ENCODE peak calls at places on chromosomes 6 and 20, in five cellular contexts. One of them, this sample, is unnamed.

GRCh38 chr6:166078294-166078693 is 89.4 kb downstream of the TBXT start:
- DNase-seq in H1: no peak
- DNase-seq in GM12892: no peak
- DNase-seq in K562: no peak
- DNase-seq in SK-N-SH: no peak
- DNase-seq in this sample: no peak

GRCh38 chr6:164107297-164107995 is 692.9 kb downstream of the QKI start:
- DNase-seq in H1: no peak
- DNase-seq in GM12892: no peak
- DNase-seq in K562: no peak
- DNase-seq in SK-N-SH: no peak
- DNase-seq in this sample: no peak

GRCh38 chr6:83221886-83222479 is 28.8 kb downstream of the RWDD2A start:
- DNase-seq in H1: no peak
- DNase-seq in GM12892: no peak
- DNase-seq in K562: peak
- DNase-seq in SK-N-SH: peak
- DNase-seq in this sample: no peak

GRCh38 chr6:143295904-143296303 is 154.6 kb downstream of the ADAT2 start:
- DNase-seq in H1: no peak
- DNase-seq in GM12892: no peak
- DNase-seq in K562: no peak
- DNase-seq in SK-N-SH: no peak
- DNase-seq in this sample: no peak

GRCh38 chr6:135314543-135314942 is 133.4 kb downstream of the MYB start:
- DNase-seq in H1: no peak
- DNase-seq in GM12892: no peak
- DNase-seq in K562: no peak
- DNase-seq in SK-N-SH: no peak
- DNase-seq in this sample: no peak

GRCh38 chr6:57027301-57027700 is 19.2 kb upstream of the KIAA1586 start:
- DNase-seq in H1: no peak
- DNase-seq in GM12892: no peak
- DNase-seq in K562: no peak
- DNase-seq in SK-N-SH: no peak
- DNase-seq in this sample: no peak

GRCh38 chr6:26457407-26457795 is 354 bp upstream of the BTN2A1 start:
- DNase-seq in H1: peak
- DNase-seq in GM12892: no peak
- DNase-seq in K562: peak
- DNase-seq in SK-N-SH: peak
- DNase-seq in this sample: no peak

GRCh38 chr20:10721112-10721896 is 47.5 kb upstream of the JAG1 start:
- DNase-seq in H1: no peak
- DNase-seq in GM12892: no peak
- DNase-seq in K562: no peak
- DNase-seq in SK-N-SH: no peak
- DNase-seq in this sample: no peak

GRCh38 chr6:42627674-42628073 is 63.8 kb downstream of the UBR2 start:
- DNase-seq in H1: no peak
- DNase-seq in GM12892: no peak
- DNase-seq in K562: no peak
- DNase-seq in SK-N-SH: no peak
- DNase-seq in this sample: no peak

GRCh38 chr20:2693286-2693995 is 861 bp downstream of the EBF4 start:
- DNase-seq in H1: peak
- DNase-seq in GM12892: no peak
- DNase-seq in K562: no peak
- DNase-seq in SK-N-SH: peak
- DNase-seq in this sample: peak

GRCh38 chr6:82589509-82590206 is 226.0 kb downstream of the TPBG start:
- DNase-seq in H1: peak
- DNase-seq in GM12892: no peak
- DNase-seq in K562: peak
- DNase-seq in SK-N-SH: peak
- DNase-seq in this sample: no peak

GRCh38 chr20:44714701-44715494 is at the start of gene CCN5:
- DNase-seq in H1: no peak
- DNase-seq in GM12892: no peak
- DNase-seq in K562: peak
- DNase-seq in SK-N-SH: peak
- DNase-seq in this sample: no peak

GRCh38 chr6:109379706-109380105 is 2.6 kb downstream of the CD164 start:
- DNase-seq in H1: no peak
- DNase-seq in GM12892: no peak
- DNase-seq in K562: peak
- DNase-seq in SK-N-SH: no peak
- DNase-seq in this sample: no peak

GRCh38 chr6:101429291-101429690 is 35.8 kb downstream of the GRIK2 start:
- DNase-seq in H1: no peak
- DNase-seq in GM12892: no peak
- DNase-seq in K562: no peak
- DNase-seq in SK-N-SH: no peak
- DNase-seq in this sample: no peak

GRCh38 chr6:121310495-121310894 is 23.8 kb downstream of the TBC1D32 start:
- DNase-seq in H1: no peak
- DNase-seq in GM12892: no peak
- DNase-seq in K562: no peak
- DNase-seq in SK-N-SH: no peak
- DNase-seq in this sample: no peak

GRCh38 chr6:168582581-168582981 is 141.6 kb downstream of the SMOC2 start:
- DNase-seq in H1: no peak
- DNase-seq in GM12892: no peak
- DNase-seq in K562: no peak
- DNase-seq in SK-N-SH: no peak
- DNase-seq in this sample: no peak

GRCh38 chr6:43143235-43144124 is 27.6 kb upstream of the SRF start:
- DNase-seq in H1: peak
- DNase-seq in GM12892: peak
- DNase-seq in K562: peak
- DNase-seq in SK-N-SH: peak
- DNase-seq in this sample: peak

GRCh38 chr6:168603234-168603633 is 162.2 kb downstream of the SMOC2 start:
- DNase-seq in H1: peak
- DNase-seq in GM12892: no peak
- DNase-seq in K562: no peak
- DNase-seq in SK-N-SH: peak
- DNase-seq in this sample: no peak

GRCh38 chr6:46642928-46643751 is 9.5 kb downstream of the CYP39A1 start:
- DNase-seq in H1: no peak
- DNase-seq in GM12892: no peak
- DNase-seq in K562: no peak
- DNase-seq in SK-N-SH: no peak
- DNase-seq in this sample: no peak

GRCh38 chr6:16337280-16337975 is 99.0 kb downstream of the GMPR start:
- DNase-seq in H1: no peak
- DNase-seq in GM12892: no peak
- DNase-seq in K562: no peak
- DNase-seq in SK-N-SH: peak
- DNase-seq in this sample: no peak

GRCh38 chr6:110567957-110568696 is 91.7 kb upstream of the SLC22A16 start:
- DNase-seq in H1: no peak
- DNase-seq in GM12892: no peak
- DNase-seq in K562: no peak
- DNase-seq in SK-N-SH: no peak
- DNase-seq in this sample: no peak

GRCh38 chr20:56656632-56657031 is 27.5 kb downstream of the TFAP2C start:
- DNase-seq in H1: no peak
- DNase-seq in GM12892: no peak
- DNase-seq in K562: no peak
- DNase-seq in SK-N-SH: no peak
- DNase-seq in this sample: no peak

GRCh38 chr20:23234311-23235078 is 116.1 kb upstream of the NXT1 start:
- DNase-seq in H1: no peak
- DNase-seq in GM12892: no peak
- DNase-seq in K562: no peak
- DNase-seq in SK-N-SH: no peak
- DNase-seq in this sample: no peak

GRCh38 chr6:41577865-41578713 is 31.9 kb downstream of the FOXP4 start:
- DNase-seq in H1: no peak
- DNase-seq in GM12892: no peak
- DNase-seq in K562: peak
- DNase-seq in SK-N-SH: peak
- DNase-seq in this sample: no peak

GRCh38 chr6:44219815-44220784 is 3.3 kb upstream of the SLC29A1 start:
- DNase-seq in H1: no peak
- DNase-seq in GM12892: no peak
- DNase-seq in K562: no peak
- DNase-seq in SK-N-SH: no peak
- DNase-seq in this sample: no peak

GRCh38 chr6:44220913-44221290 is 2.5 kb upstream of the SLC29A1 start:
- DNase-seq in H1: no peak
- DNase-seq in GM12892: no peak
- DNase-seq in K562: no peak
- DNase-seq in SK-N-SH: no peak
- DNase-seq in this sample: no peak

GRCh38 chr6:44222486-44222986 is 859 bp upstream of the SLC29A1 start:
- DNase-seq in H1: no peak
- DNase-seq in GM12892: no peak
- DNase-seq in K562: no peak
- DNase-seq in SK-N-SH: no peak
- DNase-seq in this sample: no peak

GRCh38 chr6:44221961-44222335 is 1.4 kb upstream of the SLC29A1 start:
- DNase-seq in H1: no peak
- DNase-seq in GM12892: no peak
- DNase-seq in K562: no peak
- DNase-seq in SK-N-SH: no peak
- DNase-seq in this sample: no peak

DNA sequence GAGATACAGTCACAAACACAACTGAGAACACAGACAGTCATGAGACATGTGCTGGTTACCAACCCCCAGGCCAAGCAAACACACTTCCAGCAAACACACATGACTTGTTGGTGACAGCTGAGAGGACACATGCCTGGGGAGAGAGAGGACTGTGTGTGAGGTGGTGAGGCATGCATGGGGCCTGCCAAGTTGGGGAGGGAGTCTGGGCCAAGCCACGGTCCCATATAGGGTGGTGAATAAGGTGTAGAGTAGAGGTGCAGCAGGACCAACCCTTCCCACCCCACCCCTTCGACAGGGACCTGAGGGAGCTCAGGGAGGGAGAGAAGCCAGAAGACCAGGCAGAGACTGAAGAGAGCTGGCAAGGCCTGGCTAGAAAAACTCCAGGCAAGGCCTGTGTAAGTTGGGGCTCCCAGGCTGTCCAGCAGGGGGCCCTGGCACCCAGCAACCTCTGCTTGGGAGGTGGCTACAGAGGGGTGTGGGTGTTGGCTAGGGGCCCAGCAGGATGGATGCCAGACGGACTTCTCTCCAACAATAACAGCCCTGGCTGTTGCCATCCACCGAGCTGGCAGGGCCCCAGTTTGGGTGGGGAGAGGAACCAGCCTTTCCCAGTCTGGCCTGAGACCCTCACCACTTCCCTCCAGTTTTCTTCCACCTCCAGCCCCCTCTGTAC is 2.0 kb upstream of the SLC29A1 start:
- DNase-seq in H1: peak
- DNase-seq in GM12892: peak
- DNase-seq in K562: peak
- DNase-seq in SK-N-SH: peak
- DNase-seq in this sample: peak
- TF ChIP-seq POLR2AphosphoS5 in H1: no peak
- TF ChIP-seq POLR2AphosphoS5 in GM12892: no peak
- TF ChIP-seq POLR2AphosphoS5 in K562: no peak
- TF ChIP-seq POLR2AphosphoS5 in SK-N-SH: no peak
- TF ChIP-seq POLR2AphosphoS5 in this sample: no peak

GRCh38 chr6:115908906-115909559 is 151.7 kb downstream of the FRK start:
- DNase-seq in H1: no peak
- DNase-seq in GM12892: no peak
- DNase-seq in K562: no peak
- DNase-seq in SK-N-SH: no peak
- DNase-seq in this sample: no peak

GRCh38 chr6:115914098-115914497 is 146.6 kb downstream of the FRK start:
- DNase-seq in H1: no peak
- DNase-seq in GM12892: no peak
- DNase-seq in K562: no peak
- DNase-seq in SK-N-SH: no peak
- DNase-seq in this sample: no peak

GRCh38 chr6:115910147-115910546 is 150.5 kb downstream of the FRK start:
- DNase-seq in H1: no peak
- DNase-seq in GM12892: no peak
- DNase-seq in K562: no peak
- DNase-seq in SK-N-SH: no peak
- DNase-seq in this sample: no peak
- TF ChIP-seq TAF1 in H1: no peak
- TF ChIP-seq TAF1 in GM12892: no peak
- TF ChIP-seq TAF1 in K562: no peak
- TF ChIP-seq TAF1 in SK-N-SH: no peak
- TF ChIP-seq TAF1 in this sample: no peak

DNA sequence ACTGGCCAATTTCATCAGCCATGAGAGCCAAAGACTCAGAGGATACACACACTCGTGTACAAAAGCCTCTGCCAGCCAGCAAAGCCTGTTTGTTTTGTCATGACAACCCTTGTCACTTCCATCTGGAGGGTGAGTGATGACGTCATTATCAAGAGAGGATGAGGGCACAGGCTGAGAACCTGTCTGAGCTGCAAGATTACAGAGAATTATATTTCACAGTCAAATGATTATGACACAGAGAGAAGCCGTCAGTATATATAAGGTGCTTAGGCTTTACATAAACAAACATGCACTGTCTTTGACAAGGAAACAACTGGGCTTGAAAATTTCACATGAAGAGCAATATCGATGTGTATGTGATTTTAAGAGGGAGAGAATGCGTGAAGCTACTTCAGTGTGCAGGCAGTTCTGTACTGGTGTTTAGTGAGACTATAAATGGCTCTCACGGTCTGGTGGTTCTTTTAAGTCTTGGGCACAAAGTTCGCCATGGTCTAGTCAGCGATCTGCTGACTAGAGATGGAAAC is 36.5 kb upstream of the BCLAF1 start:
- DNase-seq in H1: no peak
- DNase-seq in GM12892: no peak
- DNase-seq in K562: no peak
- DNase-seq in SK-N-SH: peak
- DNase-seq in this sample: no peak
- TF ChIP-seq POLR2AphosphoS5 in H1: no peak
- TF ChIP-seq POLR2AphosphoS5 in GM12892: no peak
- TF ChIP-seq POLR2AphosphoS5 in K562: no peak
- TF ChIP-seq POLR2AphosphoS5 in SK-N-SH: no peak
- TF ChIP-seq POLR2AphosphoS5 in this sample: no peak

DNA sequence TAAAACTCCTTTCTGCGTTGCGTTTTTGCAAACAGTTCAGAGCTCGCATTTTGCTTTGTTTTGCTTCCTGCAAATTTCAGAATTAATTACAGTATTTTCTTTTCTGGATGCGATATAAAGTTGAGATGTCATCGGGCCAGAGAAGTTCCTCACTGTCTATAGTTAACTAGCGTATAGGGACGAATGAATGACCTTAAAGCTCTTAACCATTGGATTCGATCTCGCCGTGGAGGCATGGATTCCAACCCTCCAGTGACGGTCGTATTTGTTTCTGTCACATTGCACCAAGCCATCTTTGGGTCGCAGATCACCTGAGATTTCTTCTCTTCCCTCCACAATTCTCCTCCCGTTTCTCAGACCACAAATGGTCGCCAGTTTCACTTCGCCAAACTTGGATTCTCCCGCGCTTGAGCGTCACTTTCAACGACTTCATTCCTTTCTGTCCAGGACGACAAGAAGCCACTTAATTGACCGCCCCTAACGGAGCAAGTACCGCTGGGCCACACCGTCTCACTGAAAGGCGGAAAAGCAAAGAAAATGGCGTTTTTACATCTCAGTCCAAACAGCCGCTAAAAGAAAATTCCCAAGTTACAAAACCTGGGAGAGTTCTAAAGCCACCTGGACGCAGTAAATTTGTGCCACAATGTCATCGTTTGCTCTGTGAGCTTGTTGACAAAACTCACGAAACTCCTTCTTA is 85.3 kb upstream of the ZNF184 start:
- DNase-seq in H1: no peak
- DNase-seq in GM12892: no peak
- DNase-seq in K562: no peak
- DNase-seq in SK-N-SH: no peak
- DNase-seq in this sample: no peak
- TF ChIP-seq TAF1 in H1: no peak
- TF ChIP-seq TAF1 in GM12892: no peak
- TF ChIP-seq TAF1 in K562: no peak
- TF ChIP-seq TAF1 in SK-N-SH: no peak
- TF ChIP-seq TAF1 in this sample: no peak

This sample was measured in GM12891.